ENCODE peak calls at places on chromosome 13, in six cellular contexts. F is heart left ventricle, A is astrocyte of the spinal cord, R is T-helper 2 cell, W is H54, N is ACHN. Z is an unnamed sample.

GRCh38 chr13:113364371-113364932 is 522 bp upstream of the GRTP1 start:
- DNase-seq in A (no peak), R (no peak), W (no peak), N (no peak), F (no peak), Z (no peak)

GRCh38 chr13:105365831-105366230 is 1169.6 kb downstream of the EFNB2 start:
- DNase-seq in W (no peak), R (no peak), N (no peak), F (no peak), A (no peak), Z (no peak)

GRCh38 chr13:20383058-20383457 is 142.6 kb downstream of the CRYL1 start:
- DNase-seq in F (no peak), R (no peak), N (no peak), W (no peak), A (no peak), Z (no peak)

GRCh38 chr13:30021611-30022010 is 171.2 kb upstream of the UBL3 start:
- DNase-seq in N (no peak), W (no peak), R (no peak), F (no peak), A (no peak), Z (no peak)

GRCh38 chr13:114107686-114108081 is 24.7 kb downstream of the RASA3 start:
- DNase-seq in N (no peak), F (peak; percentile 68), A (peak; percentile 84), W (no peak), R (no peak), Z (no peak)

GRCh38 chr13:102369303-102369702 is 32.5 kb downstream of the FGF14 start:
- DNase-seq in F (no peak), W (no peak), N (no peak), R (no peak), A (no peak), Z (no peak)

GRCh38 chr13:38685974-38686571 is 804 bp upstream of the FREM2 start:
- DNase-seq in N (peak; percentile 51), R (no peak), A (peak; percentile 19), F (no peak), W (no peak), Z (peak; percentile 39)

GRCh38 chr13:101474419-101474957 is 22.0 kb downstream of the ITGBL1 start:
- DNase-seq in R (no peak), F (no peak), N (peak; percentile 42), A (peak; percentile 96), W (no peak), Z (no peak)

GRCh38 chr13:20258208-20258962 is 26.3 kb upstream of the GJB6 start:
- DNase-seq in R (no peak), N (peak; percentile 22), A (no peak), W (no peak), F (no peak), Z (no peak)

GRCh38 chr13:48411281-48412099 is 1.4 kb downstream of the LPAR6 start:
- DNase-seq in R (no peak), W (no peak), F (peak; percentile 18), A (peak; percentile 43), N (peak; percentile 14), Z (no peak)

GRCh38 chr13:30998548-30999140 is 66.2 kb downstream of the TEX26 start:
- DNase-seq in N (no peak), R (no peak), A (peak; percentile 82), F (no peak), W (no peak), Z (no peak)

GRCh38 chr13:100362371-100362770 is 226.2 kb downstream of the GGACT start:
- DNase-seq in A (no peak), F (no peak), R (no peak), N (no peak), W (no peak), Z (no peak)

GRCh38 chr13:69389899-69390298 is 717.7 kb upstream of the ATXN8OS start:
- DNase-seq in R (no peak), F (no peak), N (no peak), W (no peak), A (no peak), Z (no peak)

GRCh38 chr13:92362717-92363116 is 863.9 kb upstream of the GPC6 start:
- DNase-seq in A (peak; percentile 44), F (no peak), N (no peak), W (no peak), R (no peak), Z (no peak)

GRCh38 chr13:99043700-99044300 is 65.9 kb upstream of the DOCK9 start:
- DNase-seq in A (no peak), F (no peak), N (no peak), W (no peak), R (no peak), Z (no peak)

GRCh38 chr13:53782400-53783030 is 753.9 kb downstream of the OLFM4 start:
- DNase-seq in F (no peak), W (peak; percentile 6), R (no peak), A (peak; percentile 63), N (peak; percentile 59), Z (peak; percentile 42)

GRCh38 chr13:40910324-40911050 is 108.6 kb downstream of the ELF1 start:
- DNase-seq in F (no peak), N (no peak), A (no peak), R (no peak), W (no peak), Z (peak; percentile 32)

GRCh38 chr13:108917581-108917980 is 288.2 kb downstream of the MYO16 start:
- DNase-seq in F (no peak), W (no peak), N (no peak), R (no peak), A (peak; percentile 59), Z (no peak)

GRCh38 chr13:36543671-36544070 is 111.4 kb downstream of the CCNA1 start:
- DNase-seq in W (no peak), R (no peak), N (no peak), A (no peak), F (peak; percentile 35), Z (no peak)

GRCh38 chr13:110409581-110409992 is 102.5 kb downstream of the COL4A2 start:
- DNase-seq in R (no peak), F (no peak), N (peak; percentile 16), W (peak; percentile 91), A (peak; percentile 94), Z (peak; percentile 75)

GRCh38 chr13:109428146-109428545 is 358.2 kb downstream of the IRS2 start:
- DNase-seq in F (no peak), N (no peak), W (no peak), R (no peak), A (no peak), Z (no peak)

GRCh38 chr13:73231456-73231855 is 172.7 kb downstream of the KLF5 start:
- DNase-seq in N (no peak), R (no peak), A (no peak), W (no peak), F (no peak), Z (no peak)

Z was measured in COLO829.